ENCODE peak calls at places on chromosomes 1 and 21, in four cellular contexts. One of them, this sample, is unnamed.

GRCh38 chr1:168972225-168972624 is 134.3 kb upstream of the ATP1B1 start:
- DNase-seq in K562: no peak
- DNase-seq in GM12891: no peak
- DNase-seq in GM12878: no peak
- DNase-seq in this sample: no peak

GRCh38 chr1:207818971-207819451 is 67.2 kb downstream of the CD46 start:
- DNase-seq in K562: no peak
- DNase-seq in GM12891: no peak
- DNase-seq in GM12878: no peak
- DNase-seq in this sample: no peak

GRCh38 chr1:85544689-85545203 is 35.8 kb upstream of the CCN1 start:
- DNase-seq in K562: no peak
- DNase-seq in GM12891: no peak
- DNase-seq in GM12878: no peak
- DNase-seq in this sample: no peak

GRCh38 chr1:164754088-164754600 is 195.2 kb downstream of the PBX1 start:
- DNase-seq in K562: no peak
- DNase-seq in GM12891: no peak
- DNase-seq in GM12878: no peak
- DNase-seq in this sample: no peak

GRCh38 chr1:100034465-100034864 is 64.7 kb downstream of the SLC35A3 start:
- DNase-seq in K562: no peak
- DNase-seq in GM12891: no peak
- DNase-seq in GM12878: no peak
- DNase-seq in this sample: no peak

GRCh38 chr21:34004984-34005383 is 68.4 kb upstream of the MRPS6 start:
- DNase-seq in K562: no peak
- DNase-seq in GM12891: no peak
- DNase-seq in GM12878: no peak
- DNase-seq in this sample: no peak

GRCh38 chr1:212946872-212947271 is 3.5 kb upstream of the VASH2 start:
- DNase-seq in K562: no peak
- DNase-seq in GM12891: no peak
- DNase-seq in GM12878: no peak
- DNase-seq in this sample: no peak

GRCh38 chr21:45876381-45877159 is 105.0 kb upstream of the COL6A1 start:
- DNase-seq in K562: no peak
- DNase-seq in GM12891: no peak
- DNase-seq in GM12878: no peak
- DNase-seq in this sample: no peak

GRCh38 chr1:63651110-63651776 is 58.0 kb downstream of the PGM1 start:
- DNase-seq in K562: no peak
- DNase-seq in GM12891: no peak
- DNase-seq in GM12878: no peak
- DNase-seq in this sample: no peak

GRCh38 chr1:158969855-158970254 is 38.5 kb downstream of the PYHIN1 start:
- DNase-seq in K562: no peak
- DNase-seq in GM12891: no peak
- DNase-seq in GM12878: no peak
- DNase-seq in this sample: no peak

GRCh38 chr1:177748080-177748801 is 221.6 kb downstream of the SEC16B start:
- DNase-seq in K562: no peak
- DNase-seq in GM12891: no peak
- DNase-seq in GM12878: no peak
- DNase-seq in this sample: no peak

GRCh38 chr1:155007253-155007828 is 4.7 kb downstream of the ZBTB7B start:
- DNase-seq in K562: no peak
- DNase-seq in GM12891: no peak
- DNase-seq in GM12878: no peak
- DNase-seq in this sample: no peak

GRCh38 chr1:106910798-106911197 is 145.7 kb upstream of the PRMT6 start:
- DNase-seq in K562: no peak
- DNase-seq in GM12891: no peak
- DNase-seq in GM12878: no peak
- DNase-seq in this sample: no peak

GRCh38 chr1:204461331-204462228 is 33.0 kb downstream of the PIK3C2B start:
- DNase-seq in K562: peak; percentile 63
- DNase-seq in GM12891: no peak
- DNase-seq in GM12878: peak; percentile 57
- DNase-seq in this sample: no peak

GRCh38 chr1:204937901-204938300 is 67.2 kb downstream of the NFASC start:
- DNase-seq in K562: no peak
- DNase-seq in GM12891: no peak
- DNase-seq in GM12878: no peak
- DNase-seq in this sample: no peak

GRCh38 chr1:26744075-26744958 is 43.4 kb upstream of the PIGV start:
- DNase-seq in K562: peak; percentile 59
- DNase-seq in GM12891: peak; percentile 52
- DNase-seq in GM12878: peak; percentile 99
- DNase-seq in this sample: peak; percentile 66

GRCh38 chr1:222886194-222887126 is 71.6 kb downstream of the DISP1 start:
- DNase-seq in K562: no peak
- DNase-seq in GM12891: no peak
- DNase-seq in GM12878: no peak
- DNase-seq in this sample: no peak

GRCh38 chr1:234956821-234957329 is 171.8 kb downstream of the TOMM20 start:
- DNase-seq in K562: peak; percentile 76
- DNase-seq in GM12891: no peak
- DNase-seq in GM12878: no peak
- DNase-seq in this sample: peak; percentile 45

GRCh38 chr1:27951396-27951795 is 8.4 kb upstream of the XKR8 start:
- DNase-seq in K562: no peak
- DNase-seq in GM12891: no peak
- DNase-seq in GM12878: no peak
- DNase-seq in this sample: no peak
- TF ChIP-seq SPI1 in K562: no peak
- TF ChIP-seq SPI1 in GM12891: no peak
- TF ChIP-seq SPI1 in GM12878: no peak
- TF ChIP-seq SPI1 in this sample: no peak

DNA sequence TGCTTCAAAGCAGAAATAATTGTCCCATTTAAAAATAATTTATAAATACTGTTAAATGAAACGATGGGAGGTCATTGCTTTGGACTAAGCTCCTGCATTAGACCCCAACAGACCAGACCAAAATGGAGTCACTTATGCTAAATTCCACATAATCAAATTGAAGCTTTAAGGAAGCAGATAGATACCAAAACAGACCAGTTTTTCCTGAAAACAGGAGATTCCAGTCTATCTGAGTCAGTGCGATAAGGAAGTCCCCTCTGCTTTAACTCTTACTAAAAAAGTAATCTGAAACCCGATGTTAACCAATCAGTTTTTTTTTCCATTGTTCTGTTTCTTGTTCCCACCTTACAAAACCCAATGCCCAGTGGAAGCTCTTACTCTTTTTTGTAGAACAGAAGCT is 16.2 kb upstream of the DNASE2B start:
- DNase-seq in K562: no peak
- DNase-seq in GM12891: no peak
- DNase-seq in GM12878: no peak
- DNase-seq in this sample: no peak
- TF ChIP-seq SPI1 in K562: no peak
- TF ChIP-seq SPI1 in GM12891: no peak
- TF ChIP-seq SPI1 in GM12878: no peak
- TF ChIP-seq SPI1 in this sample: no peak

DNA sequence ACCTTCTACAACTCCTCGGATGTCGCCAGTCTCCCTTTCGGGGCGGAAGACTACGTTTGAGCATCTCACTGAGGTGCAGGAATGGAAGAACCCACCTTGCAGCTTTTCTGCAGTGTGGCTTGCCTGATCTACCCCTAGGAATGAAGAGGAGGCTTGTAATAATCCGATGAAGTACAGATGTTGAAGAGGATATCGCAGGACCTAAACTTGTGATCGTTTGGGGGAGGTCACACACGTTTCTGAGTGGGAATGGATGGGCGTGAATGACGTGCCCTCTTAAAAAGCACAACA is 465 bp downstream of the MAN1A2 start:
- DNase-seq in K562: no peak
- DNase-seq in GM12891: no peak
- DNase-seq in GM12878: no peak
- DNase-seq in this sample: no peak
- TF ChIP-seq SPI1 in K562: no peak
- TF ChIP-seq SPI1 in GM12891: no peak
- TF ChIP-seq SPI1 in GM12878: no peak
- TF ChIP-seq SPI1 in this sample: no peak

GRCh38 chr1:228497817-228498216 is 10.6 kb downstream of the RNF187 start:
- DNase-seq in K562: no peak
- DNase-seq in GM12891: no peak
- DNase-seq in GM12878: no peak
- DNase-seq in this sample: no peak

GRCh38 chr1:228500901-228501871 is 14.0 kb downstream of the RNF187 start:
- DNase-seq in K562: peak; percentile 87
- DNase-seq in GM12891: peak; percentile 72
- DNase-seq in GM12878: peak; percentile 78
- DNase-seq in this sample: peak; percentile 86

GRCh38 chr1:228502522-228502921 is 15.3 kb downstream of the RNF187 start:
- DNase-seq in K562: peak; percentile 67
- DNase-seq in GM12891: no peak
- DNase-seq in GM12878: no peak
- DNase-seq in this sample: no peak

GRCh38 chr1:228497206-228497605 is 10.0 kb downstream of the RNF187 start:
- DNase-seq in K562: no peak
- DNase-seq in GM12891: no peak
- DNase-seq in GM12878: no peak
- DNase-seq in this sample: no peak

DNA sequence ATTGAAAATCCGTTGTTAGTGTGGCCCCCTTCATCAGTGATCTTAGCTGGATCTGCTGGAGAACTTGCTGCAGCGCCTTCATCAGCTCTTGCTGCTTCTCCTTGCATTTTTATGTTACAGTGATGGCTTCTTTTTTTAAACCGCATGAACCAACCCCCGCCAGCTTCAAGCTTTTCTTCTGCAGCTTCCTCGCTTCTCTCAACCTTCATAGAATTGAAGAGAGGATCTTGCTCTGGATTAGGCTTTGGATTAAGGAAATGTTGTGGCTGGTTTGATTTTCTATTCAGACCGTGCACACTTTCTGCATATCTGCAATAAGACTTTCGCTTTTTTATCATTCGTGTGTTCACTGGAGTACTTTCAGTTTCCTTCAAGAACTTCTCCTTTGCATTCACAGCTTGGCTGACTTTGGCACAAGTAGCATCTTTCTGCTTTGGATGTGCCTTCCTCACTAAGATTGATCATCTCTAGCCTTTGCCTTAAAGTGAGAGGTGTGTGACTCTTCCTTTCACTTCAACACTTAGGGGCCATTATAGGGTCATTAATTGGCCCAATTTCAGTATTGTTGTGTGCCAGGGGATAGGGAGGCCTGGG is 13.1 kb downstream of the RNF187 start:
- DNase-seq in K562: no peak
- DNase-seq in GM12891: no peak
- DNase-seq in GM12878: no peak
- DNase-seq in this sample: no peak
- TF ChIP-seq SPI1 in K562: no peak
- TF ChIP-seq SPI1 in GM12891: no peak
- TF ChIP-seq SPI1 in GM12878: no peak
- TF ChIP-seq SPI1 in this sample: no peak